ENCODE peak calls at places on chromosomes 11 and 22, in six cellular contexts. M is A549, W is esophagus muscularis mucosa, I is stomach, S is transverse colon, J is K562. T is an unnamed sample. For H3K4me1, the result is how much of the 10 kb centered on the place peaks cover.

GRCh38 chr11:35007277-35007676 is 90.9 kb downstream of the PDHX start:
- DNase-seq in M (no peak), W (no peak), I (no peak), S (no peak), J (no peak), T (no peak)

GRCh38 chr22:30452861-30453260 is 19.0 kb downstream of the SEC14L3 start:
- DNase-seq in M (no peak), W (no peak), I (no peak), S (no peak), J (no peak), T (no peak)

GRCh38 chr11:119773016-119773415 is 44.0 kb upstream of the NECTIN1 start:
- DNase-seq in M (no peak), W (no peak), I (no peak), S (no peak), J (no peak), T (no peak)

GRCh38 chr22:17239156-17239701 is 20.0 kb upstream of the ADA2 start:
- DNase-seq in M (no peak), W (no peak), I (no peak), S (no peak), J (no peak), T (no peak)

GRCh38 chr11:111573821-111574249 is 28.4 kb upstream of the SIK2 start:
- DNase-seq in M (no peak), W (no peak), I (no peak), S (no peak), J (no peak), T (no peak)

GRCh38 chr11:71386232-71386631 is 62.0 kb downstream of the DHCR7 start:
- DNase-seq in M (no peak), W (no peak), I (no peak), S (no peak), J (no peak), T (no peak)

GRCh38 chr22:48593551-48593950 is 1234.1 kb downstream of the BRD1 start:
- DNase-seq in M (no peak), W (no peak), I (no peak), S (no peak), J (no peak), T (no peak)

GRCh38 chr11:73312806-73313403 is 4.8 kb downstream of the ARHGEF17 start:
- DNase-seq in M (no peak), W (no peak), I (no peak), S (no peak), J (no peak), T (no peak)

GRCh38 chr22:29524440-29525191 is 28.9 kb downstream of the THOC5 start:
- DNase-seq in M (peak), W (no peak), I (peak), S (peak), J (peak), T (no peak)

GRCh38 chr11:126115253-126115540 is 52.5 kb upstream of the CDON start:
- DNase-seq in M (no peak), W (no peak), I (peak), S (peak), J (no peak), T (no peak)

GRCh38 chr22:26172389-26172990 is 3.2 kb downstream of the SEZ6L start:
- DNase-seq in M (peak), W (no peak), I (no peak), S (peak), J (peak), T (peak)

GRCh38 chr11:125457814-125458343 is 38.2 kb downstream of the FEZ1 start:
- DNase-seq in M (no peak), W (no peak), I (no peak), S (peak), J (peak), T (peak)

GRCh38 chr11:102111011-102111786 is 952 bp downstream of the YAP1 start:
- DNase-seq in M (peak), W (peak), I (peak), S (peak), J (no peak), T (peak)

GRCh38 chr11:59173080-59173963 is 1.4 kb downstream of the DTX4 start:
- DNase-seq in M (no peak), W (peak), I (peak), S (peak), J (no peak), T (no peak)

GRCh38 chr11:95715777-95716241 is 73.8 kb downstream of the FAM76B start:
- DNase-seq in M (no peak), W (no peak), I (no peak), S (no peak), J (no peak), T (no peak)

GRCh38 chr22:22248878-22249277 is 4.3 kb downstream of the VPREB1 start:
- DNase-seq in M (no peak), W (no peak), I (no peak), S (no peak), J (no peak), T (no peak)

GRCh38 chr11:120756931-120757330 is 245.4 kb downstream of the GRIK4 start:
- DNase-seq in M (no peak), W (peak), I (no peak), S (no peak), J (no peak), T (no peak)

GRCh38 chr11:64225608-64226506 is at the start of the genes NUDT22 and TRPT1:
- DNase-seq in M (peak), W (peak), I (peak), S (peak), J (peak), T (peak)

GRCh38 chr11:2180347-2180746 is 8.7 kb upstream of the TH start:
- DNase-seq in M (no peak), W (no peak), I (no peak), S (no peak), J (no peak), T (no peak)

DNA sequence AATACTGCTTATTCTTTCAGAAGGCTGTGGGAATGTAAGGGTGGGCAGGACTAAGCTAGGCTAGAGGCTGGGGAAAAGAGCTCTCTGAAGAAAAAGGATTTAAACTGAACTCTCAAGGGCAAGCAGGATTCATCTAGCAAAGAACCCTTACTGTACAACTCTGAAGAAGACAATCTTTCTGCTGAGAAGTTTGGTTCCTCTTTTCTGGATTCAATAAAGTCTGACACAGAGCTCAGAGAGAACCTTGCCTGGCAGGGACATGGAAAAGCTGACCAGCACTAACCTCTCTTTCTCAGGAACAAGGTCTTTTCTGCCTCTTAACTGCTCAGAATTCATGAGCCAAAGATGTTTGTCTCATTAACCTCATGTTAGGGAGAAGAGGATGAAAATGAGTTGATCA is 388.4 kb upstream of the DDI1 start:
- DNase-seq in M (no peak), W (no peak), I (no peak), S (no peak), J (no peak), T (no peak)
- H3K4me1 ChIP-seq in M (under half), W (under half), I (under half), S (under half), J (under half), T (under half)

GRCh38 chr11:65915821-65916251 is 3.0 kb downstream of the C11orf68 start:
- DNase-seq in M (peak), W (no peak), I (peak), S (peak), J (no peak), T (peak)
- TF ChIP-seq EP300 in M (peak), W (no peak), I (peak), S (no peak), J (no peak), T (no peak)

GRCh38 chr11:57787920-57788716 is 26.5 kb downstream of the CTNND1 start:
- DNase-seq in M (no peak), W (no peak), I (no peak), S (no peak), J (no peak), T (no peak)

GRCh38 chr11:57781529-57781943 is 19.9 kb downstream of the CTNND1 start:
- DNase-seq in M (no peak), W (no peak), I (peak), S (peak), J (peak), T (no peak)

GRCh38 chr11:57785072-57785471 is 23.5 kb downstream of the CTNND1 start:
- DNase-seq in M (no peak), W (no peak), I (no peak), S (no peak), J (no peak), T (no peak)

GRCh38 chr11:57787205-57787604 is 25.6 kb downstream of the CTNND1 start:
- DNase-seq in M (no peak), W (no peak), I (no peak), S (no peak), J (no peak), T (no peak)

DNA sequence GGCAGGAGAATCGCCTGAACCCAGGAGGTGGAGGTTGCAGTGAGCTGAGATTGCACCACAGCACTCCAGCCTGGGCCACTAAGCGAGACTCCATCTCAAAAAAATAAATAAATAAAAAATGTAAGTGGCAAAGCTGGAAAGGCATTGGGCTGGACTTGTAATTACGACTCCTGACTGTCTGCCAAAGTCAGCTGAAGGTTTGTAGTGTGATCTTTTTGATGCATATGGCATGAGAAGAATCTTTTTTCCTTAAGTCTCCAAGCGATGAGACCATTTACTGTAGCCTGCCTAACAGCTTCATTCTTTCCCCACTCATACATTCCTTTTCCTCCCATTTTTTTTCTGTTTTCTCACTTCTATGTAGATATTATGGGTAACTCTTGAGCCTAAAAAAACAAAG is 24.8 kb downstream of the CTNND1 start:
- DNase-seq in M (no peak), W (no peak), I (no peak), S (no peak), J (no peak), T (no peak)
- H3K4me1 ChIP-seq in M (half or more), W (half or more), I (half or more), S (half or more), J (under half), T (half or more)

GRCh38 chr22:36153756-36154155 is 6.8 kb downstream of the APOL3 start:
- DNase-seq in M (no peak), W (no peak), I (no peak), S (no peak), J (no peak), T (no peak)

GRCh38 chr22:36152088-36152487 is 8.5 kb downstream of the APOL3 start:
- DNase-seq in M (no peak), W (no peak), I (no peak), S (no peak), J (no peak), T (no peak)

GRCh38 chr22:36149464-36149863 is 11.1 kb downstream of the APOL3 start:
- DNase-seq in M (no peak), W (no peak), I (no peak), S (no peak), J (no peak), T (no peak)

GRCh38 chr22:36148411-36148810 is 12.1 kb downstream of the APOL3 start:
- DNase-seq in M (no peak), W (no peak), I (peak), S (no peak), J (no peak), T (no peak)

DNA sequence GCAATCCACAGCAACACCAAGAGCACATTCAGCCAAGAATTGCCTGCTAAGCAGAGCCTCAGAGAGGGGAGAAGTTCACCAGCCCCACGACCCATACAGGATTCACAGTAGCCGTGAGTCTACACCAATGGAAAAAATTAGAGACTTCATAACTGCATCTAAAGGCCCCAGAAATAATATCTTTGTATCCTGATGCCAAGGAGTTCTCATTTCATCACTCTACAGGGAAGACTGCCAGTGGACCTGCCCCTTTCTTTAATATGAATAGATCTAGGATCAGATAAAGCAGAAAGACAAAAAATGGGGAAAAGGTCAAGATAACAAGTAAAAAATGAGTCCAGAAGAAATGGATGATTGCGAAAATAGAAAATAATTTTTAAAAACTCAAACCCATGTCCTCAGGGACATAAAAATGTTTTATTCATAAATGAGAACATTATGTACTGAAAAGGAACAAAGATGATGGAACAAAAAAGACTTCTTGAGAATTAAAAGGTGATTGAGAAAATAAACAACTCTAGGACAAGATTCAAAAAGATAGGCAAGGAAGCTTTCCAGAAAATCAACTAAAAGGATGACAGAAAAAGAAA is 9.5 kb downstream of the APOL3 start:
- DNase-seq in M (no peak), W (no peak), I (no peak), S (no peak), J (no peak), T (no peak)
- TF ChIP-seq EP300 in M (no peak), W (no peak), I (no peak), S (no peak), J (no peak), T (no peak)

T was measured in suprapubic skin.